ENCODE peak calls at places on chromosomes 16 and 17, in six cellular contexts. One of them, this sample, is unnamed.

GRCh38 chr17:42553866-42554249 is 1.1 kb downstream of the HSD17B1 start:
- DNase-seq in PC-3: peak
- DNase-seq in tibial artery: no peak
- DNase-seq in IMR-90: no peak
- DNase-seq in GM06990: no peak
- DNase-seq in Peyer's patch: no peak
- DNase-seq in this sample: no peak

GRCh38 chr17:61568219-61569072 is 22.6 kb downstream of the NACA2 start:
- DNase-seq in PC-3: peak
- DNase-seq in tibial artery: no peak
- DNase-seq in IMR-90: no peak
- DNase-seq in GM06990: no peak
- DNase-seq in Peyer's patch: no peak
- DNase-seq in this sample: no peak

GRCh38 chr16:19138601-19139000 is 24.8 kb downstream of the ITPRIPL2 start:
- DNase-seq in PC-3: peak
- DNase-seq in tibial artery: peak
- DNase-seq in IMR-90: peak
- DNase-seq in GM06990: no peak
- DNase-seq in Peyer's patch: peak
- DNase-seq in this sample: no peak

GRCh38 chr16:57238682-57239081 is 6.4 kb upstream of the ARL2BP start:
- DNase-seq in PC-3: no peak
- DNase-seq in tibial artery: no peak
- DNase-seq in IMR-90: no peak
- DNase-seq in GM06990: no peak
- DNase-seq in Peyer's patch: no peak
- DNase-seq in this sample: no peak

GRCh38 chr17:17783121-17783824 is 53.5 kb downstream of the SREBF1 start:
- DNase-seq in PC-3: peak
- DNase-seq in tibial artery: peak
- DNase-seq in IMR-90: no peak
- DNase-seq in GM06990: peak
- DNase-seq in Peyer's patch: peak
- DNase-seq in this sample: peak

GRCh38 chr16:2520784-2521577 is 810 bp downstream of the AMDHD2 start:
- DNase-seq in PC-3: peak
- DNase-seq in tibial artery: no peak
- DNase-seq in IMR-90: no peak
- DNase-seq in GM06990: peak
- DNase-seq in Peyer's patch: peak
- DNase-seq in this sample: peak

GRCh38 chr17:19384723-19385391 is 2.1 kb downstream of the MFAP4 start:
- DNase-seq in PC-3: no peak
- DNase-seq in tibial artery: peak
- DNase-seq in IMR-90: peak
- DNase-seq in GM06990: no peak
- DNase-seq in Peyer's patch: peak
- DNase-seq in this sample: no peak

GRCh38 chr16:14629612-14629918 is 495 bp downstream of the PARN start:
- DNase-seq in PC-3: no peak
- DNase-seq in tibial artery: no peak
- DNase-seq in IMR-90: no peak
- DNase-seq in GM06990: no peak
- DNase-seq in Peyer's patch: no peak
- DNase-seq in this sample: no peak

GRCh38 chr16:88390760-88391496 is 8.2 kb downstream of the ZNF469 start:
- DNase-seq in PC-3: no peak
- DNase-seq in tibial artery: no peak
- DNase-seq in IMR-90: no peak
- DNase-seq in GM06990: no peak
- DNase-seq in Peyer's patch: no peak
- DNase-seq in this sample: no peak

GRCh38 chr16:88295526-88296436 is 87.0 kb upstream of the ZNF469 start:
- DNase-seq in PC-3: no peak
- DNase-seq in tibial artery: no peak
- DNase-seq in IMR-90: no peak
- DNase-seq in GM06990: no peak
- DNase-seq in Peyer's patch: no peak
- DNase-seq in this sample: no peak

GRCh38 chr16:6446370-6446769 is 886.3 kb upstream of the RBFOX1 start:
- DNase-seq in PC-3: no peak
- DNase-seq in tibial artery: no peak
- DNase-seq in IMR-90: no peak
- DNase-seq in GM06990: no peak
- DNase-seq in Peyer's patch: no peak
- DNase-seq in this sample: no peak

GRCh38 chr17:37769050-37769449 is 24.2 kb upstream of the HNF1B start:
- DNase-seq in PC-3: no peak
- DNase-seq in tibial artery: no peak
- DNase-seq in IMR-90: no peak
- DNase-seq in GM06990: peak
- DNase-seq in Peyer's patch: no peak
- DNase-seq in this sample: no peak

GRCh38 chr17:7015587-7016020 is 3.2 kb downstream of the RNASEK start:
- DNase-seq in PC-3: no peak
- DNase-seq in tibial artery: no peak
- DNase-seq in IMR-90: no peak
- DNase-seq in GM06990: no peak
- DNase-seq in Peyer's patch: no peak
- DNase-seq in this sample: no peak

GRCh38 chr17:8766731-8767130 is 8.4 kb upstream of the SPDYE4 start:
- DNase-seq in PC-3: no peak
- DNase-seq in tibial artery: no peak
- DNase-seq in IMR-90: no peak
- DNase-seq in GM06990: no peak
- DNase-seq in Peyer's patch: no peak
- DNase-seq in this sample: no peak

GRCh38 chr17:41777157-41777578 is 9.3 kb downstream of the JUP start:
- DNase-seq in PC-3: no peak
- DNase-seq in tibial artery: no peak
- DNase-seq in IMR-90: no peak
- DNase-seq in GM06990: no peak
- DNase-seq in Peyer's patch: no peak
- DNase-seq in this sample: no peak

GRCh38 chr16:22787456-22788189 is 26.3 kb upstream of the HS3ST2 start:
- DNase-seq in PC-3: peak
- DNase-seq in tibial artery: no peak
- DNase-seq in IMR-90: peak
- DNase-seq in GM06990: no peak
- DNase-seq in Peyer's patch: no peak
- DNase-seq in this sample: no peak

GRCh38 chr16:88936008-88936912 is 40.7 kb downstream of the CBFA2T3 start:
- DNase-seq in PC-3: peak
- DNase-seq in tibial artery: no peak
- DNase-seq in IMR-90: no peak
- DNase-seq in GM06990: no peak
- DNase-seq in Peyer's patch: peak
- DNase-seq in this sample: peak

GRCh38 chr17:69361156-69361555 is 34.2 kb upstream of the ABCA5 start:
- DNase-seq in PC-3: no peak
- DNase-seq in tibial artery: no peak
- DNase-seq in IMR-90: no peak
- DNase-seq in GM06990: no peak
- DNase-seq in Peyer's patch: no peak
- DNase-seq in this sample: no peak

GRCh38 chr17:43366809-43367587 is 31.8 kb upstream of the ARL4D start:
- DNase-seq in PC-3: no peak
- DNase-seq in tibial artery: no peak
- DNase-seq in IMR-90: no peak
- DNase-seq in GM06990: no peak
- DNase-seq in Peyer's patch: no peak
- DNase-seq in this sample: no peak

GRCh38 chr16:22192261-22193133 is 13.6 kb upstream of the EEF2K start:
- DNase-seq in PC-3: peak
- DNase-seq in tibial artery: peak
- DNase-seq in IMR-90: peak
- DNase-seq in GM06990: peak
- DNase-seq in Peyer's patch: peak
- DNase-seq in this sample: peak

GRCh38 chr16:52852978-52853377 is 199.7 kb downstream of the CHD9NB start:
- DNase-seq in PC-3: no peak
- DNase-seq in tibial artery: no peak
- DNase-seq in IMR-90: no peak
- DNase-seq in GM06990: no peak
- DNase-seq in Peyer's patch: no peak
- DNase-seq in this sample: no peak

GRCh38 chr16:66991545-66992077 is 3.2 kb downstream of the CES4A start:
- DNase-seq in PC-3: no peak
- DNase-seq in tibial artery: no peak
- DNase-seq in IMR-90: no peak
- DNase-seq in GM06990: no peak
- DNase-seq in Peyer's patch: no peak
- DNase-seq in this sample: no peak

GRCh38 chr17:27310548-27311110 is 16.7 kb downstream of the WSB1 start:
- DNase-seq in PC-3: no peak
- DNase-seq in tibial artery: no peak
- DNase-seq in IMR-90: no peak
- DNase-seq in GM06990: no peak
- DNase-seq in Peyer's patch: no peak
- DNase-seq in this sample: no peak

GRCh38 chr17:57541472-57542394 is 203.4 kb downstream of the CCDC182 start:
- DNase-seq in PC-3: no peak
- DNase-seq in tibial artery: no peak
- DNase-seq in IMR-90: peak
- DNase-seq in GM06990: no peak
- DNase-seq in Peyer's patch: peak
- DNase-seq in this sample: no peak

GRCh38 chr16:29825145-29826044 is 5.1 kb downstream of the MVP start:
- DNase-seq in PC-3: peak
- DNase-seq in tibial artery: no peak
- DNase-seq in IMR-90: peak
- DNase-seq in GM06990: peak
- DNase-seq in Peyer's patch: peak
- DNase-seq in this sample: peak

GRCh38 chr16:16131204-16131603 is 92.1 kb downstream of the ABCC6 start:
- DNase-seq in PC-3: no peak
- DNase-seq in tibial artery: no peak
- DNase-seq in IMR-90: no peak
- DNase-seq in GM06990: no peak
- DNase-seq in Peyer's patch: no peak
- DNase-seq in this sample: no peak

DNA sequence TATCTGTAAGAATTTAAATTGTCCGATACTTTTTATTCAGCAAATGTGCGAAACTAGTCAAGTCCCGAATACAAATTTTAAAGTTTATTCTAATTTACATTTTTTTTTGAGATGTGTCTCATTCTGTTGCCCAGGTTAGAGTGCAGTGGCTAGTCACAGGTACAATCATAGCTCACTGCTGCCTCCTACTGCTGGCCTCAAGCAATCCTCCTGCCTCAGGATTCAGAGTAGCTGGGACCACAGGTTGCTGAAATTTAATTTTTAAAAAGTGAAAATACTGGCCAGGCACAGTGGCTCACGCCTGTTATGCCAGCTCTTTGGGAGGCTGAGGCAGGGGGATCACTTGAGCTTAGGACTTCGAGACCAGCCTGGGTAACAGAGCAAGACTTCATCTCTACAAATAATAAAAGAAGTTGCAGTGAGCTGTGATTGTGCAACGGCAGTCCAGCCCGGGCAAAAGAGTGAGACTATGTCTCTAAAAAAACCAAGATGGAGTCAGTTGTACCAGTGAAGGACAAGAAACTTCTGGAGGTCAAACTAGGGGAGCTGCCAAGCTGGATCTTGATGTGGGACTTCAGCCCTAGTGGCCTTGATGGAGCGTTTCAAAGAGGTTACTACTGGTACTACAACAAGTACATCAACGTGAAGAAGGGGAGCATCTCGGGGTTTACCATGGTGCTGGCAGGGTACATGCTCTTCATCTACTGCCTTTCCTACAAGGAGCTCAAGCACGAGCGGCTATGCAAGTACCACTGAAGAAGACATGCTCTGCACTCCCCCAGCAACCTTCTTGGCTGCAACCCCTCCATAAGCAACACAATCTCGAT is 5.6 kb downstream of the POLG2 start:
- DNase-seq in PC-3: peak
- DNase-seq in tibial artery: no peak
- DNase-seq in IMR-90: peak
- DNase-seq in GM06990: no peak
- DNase-seq in Peyer's patch: peak
- DNase-seq in this sample: no peak
- TF ChIP-seq CTCF in PC-3: peak
- TF ChIP-seq CTCF in tibial artery: peak
- TF ChIP-seq CTCF in IMR-90: peak
- TF ChIP-seq CTCF in GM06990: peak
- TF ChIP-seq CTCF in Peyer's patch: peak
- TF ChIP-seq CTCF in this sample: peak

GRCh38 chr17:35603674-35604073 is 16.6 kb downstream of the AP2B1 start:
- DNase-seq in PC-3: no peak
- DNase-seq in tibial artery: no peak
- DNase-seq in IMR-90: no peak
- DNase-seq in GM06990: no peak
- DNase-seq in Peyer's patch: no peak
- DNase-seq in this sample: no peak
- TF ChIP-seq CTCF in PC-3: no peak
- TF ChIP-seq CTCF in tibial artery: no peak
- TF ChIP-seq CTCF in IMR-90: no peak
- TF ChIP-seq CTCF in GM06990: no peak
- TF ChIP-seq CTCF in Peyer's patch: no peak
- TF ChIP-seq CTCF in this sample: no peak

DNA sequence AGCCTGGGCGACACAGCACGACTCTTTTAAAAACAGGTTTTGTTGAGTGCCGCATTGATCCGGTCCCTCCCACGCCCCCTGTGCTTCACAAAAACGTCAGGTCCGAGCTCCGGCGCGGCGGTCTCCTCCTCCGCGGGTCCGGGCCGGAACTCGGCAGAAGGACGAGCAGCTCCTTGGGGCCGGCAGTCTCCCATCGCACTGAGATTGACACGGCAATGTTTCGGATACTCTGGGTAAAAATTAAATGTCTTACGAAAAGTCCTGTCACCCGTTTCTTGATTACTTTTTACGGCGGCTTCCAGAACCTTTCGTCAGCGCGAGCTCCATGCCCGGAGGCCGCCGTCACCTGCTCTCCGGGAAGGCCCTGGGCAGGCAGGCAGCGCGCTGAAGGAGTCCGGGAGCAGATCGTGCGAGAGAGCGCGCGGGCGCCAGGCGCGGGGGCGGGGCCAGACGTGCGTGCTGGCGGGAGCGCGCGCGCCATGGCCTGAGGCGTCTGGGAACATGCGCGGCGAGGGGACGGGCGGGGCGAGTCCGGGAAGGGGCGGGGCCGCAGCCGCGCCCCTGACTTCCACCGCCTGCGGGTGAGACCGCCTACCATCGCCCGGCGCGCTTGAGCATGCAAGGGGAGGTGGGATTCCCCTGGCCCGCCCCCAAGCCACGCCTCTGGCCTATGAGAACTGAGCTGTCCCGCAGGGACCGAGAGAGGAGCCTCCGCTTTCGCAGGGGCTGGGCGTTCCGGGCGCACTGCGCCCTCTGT is 11.7 kb upstream of the SRL start:
- DNase-seq in PC-3: peak
- DNase-seq in tibial artery: peak
- DNase-seq in IMR-90: peak
- DNase-seq in GM06990: peak
- DNase-seq in Peyer's patch: peak
- DNase-seq in this sample: peak
- TF ChIP-seq CTCF in PC-3: no peak
- TF ChIP-seq CTCF in tibial artery: no peak
- TF ChIP-seq CTCF in IMR-90: no peak
- TF ChIP-seq CTCF in GM06990: no peak
- TF ChIP-seq CTCF in Peyer's patch: no peak
- TF ChIP-seq CTCF in this sample: no peak

GRCh38 chr17:29954405-29954804 is 13.0 kb downstream of the EFCAB5 start:
- DNase-seq in PC-3: no peak
- DNase-seq in tibial artery: no peak
- DNase-seq in IMR-90: no peak
- DNase-seq in GM06990: no peak
- DNase-seq in Peyer's patch: no peak
- DNase-seq in this sample: no peak
- TF ChIP-seq CTCF in PC-3: no peak
- TF ChIP-seq CTCF in tibial artery: no peak
- TF ChIP-seq CTCF in IMR-90: no peak
- TF ChIP-seq CTCF in GM06990: peak
- TF ChIP-seq CTCF in Peyer's patch: no peak
- TF ChIP-seq CTCF in this sample: no peak

This sample was measured in GM13976.